ENCODE peak calls at places on chromosomes 13 and 19, in six cellular contexts. One of them, this sample, is unnamed.
A peak's percentile ranks its signal among the peaks of the same experiment; 100 is the strongest.

GRCh38 chr13:107753286-107753685 is 462.1 kb downstream of the LIG4 start:
- DNase-seq in IMR-90: no peak
- DNase-seq in H1: no peak
- DNase-seq in mesendoderm: no peak
- DNase-seq in neuronal stem cell: no peak
- DNase-seq in mesenchymal stem cell: peak; percentile 55
- DNase-seq in this sample: no peak

GRCh38 chr19:15300533-15301194 is 31.7 kb downstream of the BRD4 start:
- DNase-seq in IMR-90: peak; percentile 88
- DNase-seq in H1: no peak
- DNase-seq in mesendoderm: peak; percentile 79
- DNase-seq in neuronal stem cell: no peak
- DNase-seq in mesenchymal stem cell: peak; percentile 94
- DNase-seq in this sample: no peak

GRCh38 chr13:112366907-112367646 is 9.1 kb upstream of the SPACA7 start:
- DNase-seq in IMR-90: no peak
- DNase-seq in H1: no peak
- DNase-seq in mesendoderm: no peak
- DNase-seq in neuronal stem cell: no peak
- DNase-seq in mesenchymal stem cell: no peak
- DNase-seq in this sample: no peak

GRCh38 chr19:52226652-52227051 is 36.8 kb downstream of the PPP2R1A start:
- DNase-seq in IMR-90: no peak
- DNase-seq in H1: no peak
- DNase-seq in mesendoderm: no peak
- DNase-seq in neuronal stem cell: no peak
- DNase-seq in mesenchymal stem cell: no peak
- DNase-seq in this sample: no peak

GRCh38 chr13:42057918-42058530 is 9.6 kb downstream of the DGKH start:
- DNase-seq in IMR-90: no peak
- DNase-seq in H1: no peak
- DNase-seq in mesendoderm: no peak
- DNase-seq in neuronal stem cell: no peak
- DNase-seq in mesenchymal stem cell: no peak
- DNase-seq in this sample: no peak

GRCh38 chr13:106352850-106353249 is 182.6 kb downstream of the EFNB2 start:
- DNase-seq in IMR-90: peak; percentile 69
- DNase-seq in H1: no peak
- DNase-seq in mesendoderm: no peak
- DNase-seq in neuronal stem cell: no peak
- DNase-seq in mesenchymal stem cell: peak; percentile 54
- DNase-seq in this sample: no peak

GRCh38 chr13:47351798-47352197 is 454.9 kb upstream of the HTR2A start:
- DNase-seq in IMR-90: no peak
- DNase-seq in H1: no peak
- DNase-seq in mesendoderm: no peak
- DNase-seq in neuronal stem cell: no peak
- DNase-seq in mesenchymal stem cell: no peak
- DNase-seq in this sample: no peak

GRCh38 chr19:42683917-42684513 is 56.3 kb downstream of the PSG3 start:
- DNase-seq in IMR-90: peak; percentile 31
- DNase-seq in H1: no peak
- DNase-seq in mesendoderm: peak; percentile 21
- DNase-seq in neuronal stem cell: no peak
- DNase-seq in mesenchymal stem cell: peak; percentile 7
- DNase-seq in this sample: no peak

GRCh38 chr13:54144809-54145208 is 1116.2 kb downstream of the OLFM4 start:
- DNase-seq in IMR-90: no peak
- DNase-seq in H1: no peak
- DNase-seq in mesendoderm: no peak
- DNase-seq in neuronal stem cell: no peak
- DNase-seq in mesenchymal stem cell: no peak
- DNase-seq in this sample: no peak

GRCh38 chr13:94073006-94073744 is 406.3 kb downstream of the DCT start:
- DNase-seq in IMR-90: peak; percentile 91
- DNase-seq in H1: no peak
- DNase-seq in mesendoderm: no peak
- DNase-seq in neuronal stem cell: no peak
- DNase-seq in mesenchymal stem cell: peak; percentile 38
- DNase-seq in this sample: no peak

GRCh38 chr19:44401108-44401786 is at the start of gene ZNF285:
- DNase-seq in IMR-90: peak; percentile 95
- DNase-seq in H1: peak; percentile 94
- DNase-seq in mesendoderm: peak; percentile 98
- DNase-seq in neuronal stem cell: peak; percentile 90
- DNase-seq in mesenchymal stem cell: peak; percentile 96
- DNase-seq in this sample: peak; percentile 97

GRCh38 chr19:37537391-37537947 is 30.7 kb downstream of the ZNF793 start:
- DNase-seq in IMR-90: no peak
- DNase-seq in H1: no peak
- DNase-seq in mesendoderm: peak; percentile 69
- DNase-seq in neuronal stem cell: no peak
- DNase-seq in mesenchymal stem cell: peak; percentile 21
- DNase-seq in this sample: no peak

DNA sequence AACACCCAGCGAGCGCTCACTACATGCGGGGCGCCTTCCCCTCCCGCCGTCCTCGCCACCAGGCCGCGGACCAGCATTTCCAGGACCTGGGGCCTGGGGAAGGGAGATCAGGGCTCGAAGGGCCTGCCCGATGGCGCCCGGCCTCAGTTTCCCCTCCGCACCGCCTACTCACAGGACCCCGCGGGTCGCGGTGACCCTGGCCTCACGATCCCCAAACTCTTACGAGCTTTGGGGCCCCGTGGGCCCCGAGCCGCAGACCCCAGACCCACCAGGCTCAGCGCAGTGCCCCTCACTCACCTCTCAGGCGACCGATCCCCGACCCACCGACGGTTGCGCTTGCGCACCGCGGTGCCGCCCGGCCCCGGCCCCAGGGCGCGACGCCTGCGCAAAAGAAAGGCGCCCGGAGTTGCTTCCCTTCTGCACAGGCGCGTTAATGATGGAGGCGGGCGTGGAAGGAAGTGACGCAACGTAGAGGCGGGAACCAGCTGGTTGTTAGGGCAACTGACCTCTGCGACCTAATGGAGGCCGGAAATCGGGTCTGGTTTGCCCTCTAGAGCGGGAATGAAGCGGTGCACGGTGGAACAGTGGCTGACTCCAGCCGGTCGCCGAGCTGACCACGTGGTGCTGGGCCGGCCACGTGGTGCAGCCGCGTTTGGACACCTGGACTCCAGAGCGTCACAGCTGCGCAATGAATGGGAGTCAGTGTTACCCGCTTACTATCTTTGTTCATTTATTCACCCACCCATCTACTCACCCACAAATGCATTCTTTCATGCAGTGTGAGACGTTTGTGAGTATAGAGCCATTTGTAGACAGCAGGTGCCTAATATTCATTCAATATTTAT is at the start of gene SGTA:
- DNase-seq in IMR-90: peak; percentile 99
- DNase-seq in H1: peak; percentile 93
- DNase-seq in mesendoderm: peak; percentile 100
- DNase-seq in neuronal stem cell: peak; percentile 98
- DNase-seq in mesenchymal stem cell: peak; percentile 99
- DNase-seq in this sample: peak; percentile 99
- H2AK5ac ChIP-seq in IMR-90: peak within 1 kb of the TSS; percentile 64
- H2AK5ac ChIP-seq in H1: no peak within 1 kb of the TSS
- H2AK5ac ChIP-seq in mesendoderm: no peak within 1 kb of the TSS
- H2AK5ac ChIP-seq in neuronal stem cell: peak within 1 kb of the TSS; percentile 96
- H2AK5ac ChIP-seq in mesenchymal stem cell: no peak within 1 kb of the TSS
- H2AK5ac ChIP-seq in this sample: no peak within 1 kb of the TSS

DNA sequence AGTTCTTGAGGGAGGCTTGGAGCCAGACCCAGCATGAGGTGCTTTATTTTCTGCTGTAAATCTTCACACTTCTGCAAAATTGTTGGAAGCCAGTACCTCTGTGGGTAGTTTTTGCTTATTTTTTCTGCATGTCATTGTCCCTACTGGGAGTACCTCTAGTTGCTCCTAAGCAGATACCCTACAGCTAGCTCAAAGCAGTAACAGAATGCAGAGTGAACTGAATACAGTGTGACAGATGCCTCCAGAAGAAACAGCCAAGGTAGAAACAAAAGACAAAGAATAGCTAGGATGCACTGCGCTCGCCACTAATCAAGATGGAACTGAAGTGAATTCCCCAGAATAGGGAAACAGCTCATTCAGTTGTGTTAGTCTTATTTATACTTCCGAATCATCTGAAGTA is 1253.3 kb downstream of the PCDH17 start:
- DNase-seq in IMR-90: no peak
- DNase-seq in H1: no peak
- DNase-seq in mesendoderm: peak; percentile 67
- DNase-seq in neuronal stem cell: no peak
- DNase-seq in mesenchymal stem cell: peak; percentile 3
- DNase-seq in this sample: no peak
- H2AK5ac ChIP-seq in IMR-90: no peak overlapping the region
- H2AK5ac ChIP-seq in H1: no peak overlapping the region
- H2AK5ac ChIP-seq in mesendoderm: no peak overlapping the region
- H2AK5ac ChIP-seq in neuronal stem cell: no peak overlapping the region
- H2AK5ac ChIP-seq in mesenchymal stem cell: no peak overlapping the region
- H2AK5ac ChIP-seq in this sample: no peak overlapping the region

GRCh38 chr13:114002771-114003321 is 29.0 kb upstream of the C13orf46 start:
- DNase-seq in IMR-90: no peak
- DNase-seq in H1: no peak
- DNase-seq in mesendoderm: no peak
- DNase-seq in neuronal stem cell: no peak
- DNase-seq in mesenchymal stem cell: no peak
- DNase-seq in this sample: no peak

GRCh38 chr13:114002009-114002544 is 28.2 kb upstream of the C13orf46 start:
- DNase-seq in IMR-90: no peak
- DNase-seq in H1: no peak
- DNase-seq in mesendoderm: peak; percentile 21
- DNase-seq in neuronal stem cell: no peak
- DNase-seq in mesenchymal stem cell: no peak
- DNase-seq in this sample: no peak

GRCh38 chr13:113999618-113999910 is 25.7 kb upstream of the C13orf46 start:
- DNase-seq in IMR-90: no peak
- DNase-seq in H1: no peak
- DNase-seq in mesendoderm: no peak
- DNase-seq in neuronal stem cell: no peak
- DNase-seq in mesenchymal stem cell: no peak
- DNase-seq in this sample: no peak

GRCh38 chr13:114000151-114001040 is 26.5 kb upstream of the C13orf46 start:
- DNase-seq in IMR-90: no peak
- DNase-seq in H1: no peak
- DNase-seq in mesendoderm: no peak
- DNase-seq in neuronal stem cell: no peak
- DNase-seq in mesenchymal stem cell: no peak
- DNase-seq in this sample: no peak

GRCh38 chr13:114001331-114002008 is 27.6 kb upstream of the C13orf46 start:
- DNase-seq in IMR-90: no peak
- DNase-seq in H1: no peak
- DNase-seq in mesendoderm: no peak
- DNase-seq in neuronal stem cell: no peak
- DNase-seq in mesenchymal stem cell: no peak
- DNase-seq in this sample: no peak
- H2AK5ac ChIP-seq in IMR-90: no peak overlapping the region
- H2AK5ac ChIP-seq in H1: no peak overlapping the region
- H2AK5ac ChIP-seq in mesendoderm: no peak overlapping the region
- H2AK5ac ChIP-seq in neuronal stem cell: peak overlapping the region; percentile 95
- H2AK5ac ChIP-seq in mesenchymal stem cell: no peak overlapping the region
- H2AK5ac ChIP-seq in this sample: no peak overlapping the region

DNA sequence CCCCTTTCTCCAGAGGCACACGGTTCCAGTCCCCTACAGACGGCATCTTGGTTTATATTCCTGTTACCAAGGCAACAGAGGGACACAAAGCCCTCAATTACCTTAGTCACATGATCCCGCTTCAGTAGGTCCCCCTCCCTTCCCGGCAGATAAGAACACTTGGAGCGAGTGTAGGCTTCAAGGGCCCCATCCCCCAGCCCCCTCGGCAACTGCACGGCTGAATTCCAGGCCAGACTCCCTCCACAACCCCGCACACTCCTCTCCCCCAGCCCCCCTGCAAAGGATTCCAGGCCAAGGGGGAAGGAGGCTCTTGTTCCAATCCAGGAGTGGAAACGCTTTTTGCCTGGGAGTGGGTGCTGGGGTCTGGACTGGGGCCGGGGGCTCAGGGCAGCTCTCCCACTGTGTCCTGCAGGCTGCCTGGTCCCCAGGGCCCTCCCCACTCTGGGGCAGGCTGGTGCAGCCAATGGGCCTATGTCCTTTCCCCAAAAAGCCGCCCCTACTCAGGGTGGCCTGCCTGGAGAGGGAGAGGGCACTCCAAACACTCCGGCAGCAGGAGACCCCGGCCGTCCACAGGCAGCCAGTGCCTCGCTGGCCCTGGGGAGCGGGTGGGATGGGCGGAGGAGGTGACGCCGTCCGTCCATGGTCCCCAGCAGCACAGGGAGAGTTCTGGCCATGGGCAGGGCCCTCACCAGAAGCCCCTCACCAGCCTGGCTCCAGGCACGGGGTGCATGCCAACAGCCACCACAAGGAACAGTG is 62.6 kb downstream of the MLLT1 start:
- DNase-seq in IMR-90: peak; percentile 13
- DNase-seq in H1: peak; percentile 17
- DNase-seq in mesendoderm: peak; percentile 98
- DNase-seq in neuronal stem cell: peak; percentile 92
- DNase-seq in mesenchymal stem cell: peak; percentile 96
- DNase-seq in this sample: no peak
- H2AK5ac ChIP-seq in IMR-90: no peak overlapping the region
- H2AK5ac ChIP-seq in H1: no peak overlapping the region
- H2AK5ac ChIP-seq in mesendoderm: no peak overlapping the region
- H2AK5ac ChIP-seq in neuronal stem cell: peak overlapping the region; percentile 100
- H2AK5ac ChIP-seq in mesenchymal stem cell: no peak overlapping the region
- H2AK5ac ChIP-seq in this sample: no peak overlapping the region

GRCh38 chr19:48959341-48960239 is 4.9 kb downstream of the BAX start:
- DNase-seq in IMR-90: no peak
- DNase-seq in H1: no peak
- DNase-seq in mesendoderm: no peak
- DNase-seq in neuronal stem cell: no peak
- DNase-seq in mesenchymal stem cell: no peak
- DNase-seq in this sample: no peak

GRCh38 chr19:48958006-48958405 is 3.3 kb downstream of the BAX start:
- DNase-seq in IMR-90: no peak
- DNase-seq in H1: no peak
- DNase-seq in mesendoderm: no peak
- DNase-seq in neuronal stem cell: no peak
- DNase-seq in mesenchymal stem cell: no peak
- DNase-seq in this sample: no peak

GRCh38 chr19:48954011-48954594 is 572 bp upstream of the BAX start:
- DNase-seq in IMR-90: no peak
- DNase-seq in H1: no peak
- DNase-seq in mesendoderm: no peak
- DNase-seq in neuronal stem cell: no peak
- DNase-seq in mesenchymal stem cell: no peak
- DNase-seq in this sample: no peak

GRCh38 chr19:48954595-48955307 is at the start of gene BAX:
- DNase-seq in IMR-90: peak; percentile 93
- DNase-seq in H1: peak; percentile 91
- DNase-seq in mesendoderm: peak; percentile 98
- DNase-seq in neuronal stem cell: peak; percentile 94
- DNase-seq in mesenchymal stem cell: peak; percentile 92
- DNase-seq in this sample: peak; percentile 99

GRCh38 chr19:48955308-48955958 is 758 bp downstream of the BAX start:
- DNase-seq in IMR-90: no peak
- DNase-seq in H1: no peak
- DNase-seq in mesendoderm: no peak
- DNase-seq in neuronal stem cell: no peak
- DNase-seq in mesenchymal stem cell: peak; percentile 14
- DNase-seq in this sample: no peak
- H2AK5ac ChIP-seq in IMR-90: peak overlapping the region; percentile 98
- H2AK5ac ChIP-seq in H1: peak overlapping the region; percentile 60
- H2AK5ac ChIP-seq in mesendoderm: peak overlapping the region; percentile 65
- H2AK5ac ChIP-seq in neuronal stem cell: peak overlapping the region; percentile 71
- H2AK5ac ChIP-seq in mesenchymal stem cell: peak overlapping the region; percentile 94
- H2AK5ac ChIP-seq in this sample: no peak overlapping the region

This sample was measured in H9.